ENCODE peak calls at places on chromosomes 11 and 22, in nine cellular contexts. E is stimulated activated CD4-positive, alpha-beta T cell treated with anti-CD3 and anti-CD28 coated beads, TNF-alpha, amount 100 ng/mL, for 48 hours; W is GM23248; M is activated naive CD4-positive, alpha-beta T cell treated with anti-CD3 and anti-CD28 coated beads, Interleukin-2, amount 50 U/mL, for 16 hours; I is foreskin fibroblast; O is bronchial epithelial cell; G is head of caudate nucleus; B is GM18507; N is GM10248. C is an unnamed sample.

GRCh38 chr22:49480896-49481650 is 346.6 kb downstream of the BRD1 start:
- DNase-seq in O (no peak), E (no peak), B (no peak), M (no peak), G (no peak), I (no peak), W (no peak), N (no peak), C (no peak)

GRCh38 chr11:126799974-126800373 is 200.6 kb downstream of the KIRREL3 start:
- DNase-seq in E (no peak), M (no peak), N (no peak), I (peak), G (no peak), W (peak), B (no peak), O (no peak), C (no peak)

GRCh38 chr22:19863571-19863970 is 8.9 kb upstream of the GNB1L start:
- DNase-seq in B (no peak), G (no peak), E (no peak), W (no peak), N (no peak), I (no peak), O (no peak), M (no peak), C (no peak)

GRCh38 chr11:117840881-117841581 is 16.5 kb upstream of the FXYD2 start:
- DNase-seq in W (no peak), O (no peak), N (no peak), E (no peak), G (peak), I (no peak), M (no peak), B (no peak), C (no peak)

GRCh38 chr11:36167729-36168128 is 121.5 kb downstream of the COMMD9 start:
- DNase-seq in G (no peak), B (no peak), O (no peak), W (no peak), M (no peak), N (no peak), I (no peak), E (no peak), C (no peak)

GRCh38 chr11:128903248-128904041 is 12.3 kb downstream of the KCNJ5 start:
- DNase-seq in G (peak), B (no peak), O (peak), N (no peak), W (peak), M (no peak), E (no peak), I (no peak), C (no peak)

GRCh38 chr11:765025-765801 is 12.1 kb downstream of the GATD1 start:
- DNase-seq in M (peak), E (peak), B (no peak), I (peak), G (peak), W (peak), N (peak), O (peak), C (peak)

GRCh38 chr11:119891392-119891791 is 162.4 kb upstream of the NECTIN1 start:
- DNase-seq in B (no peak), W (no peak), O (no peak), N (no peak), E (no peak), I (no peak), M (no peak), G (peak), C (no peak)

GRCh38 chr11:95248666-95249467 is 17.9 kb upstream of the SESN3 start:
- DNase-seq in B (no peak), E (no peak), M (no peak), G (peak), O (no peak), I (no peak), W (no peak), N (peak), C (no peak)